ENCODE peak calls at places on chromosomes 16 and 17, in six cellular contexts. H is astrocyte, S is germinal center, N is hypothalamus, L is mucosa of descending colon, R is HTR-8/SVneo. O is an unnamed sample.

GRCh38 chr16:30356401-30357084 is 1.4 kb upstream of the CD2BP2 start:
- DNase-seq in R (no peak), N (no peak), L (peak), H (no peak), S (no peak), O (no peak)

GRCh38 chr17:15431766-15432165 is 35.7 kb downstream of the CDRT4 start:
- DNase-seq in R (no peak), L (no peak), S (no peak), H (no peak), N (no peak), O (no peak)

GRCh38 chr16:9495824-9496223 is 404.4 kb downstream of the HAPSTR1 start:
- DNase-seq in L (no peak), N (no peak), R (no peak), H (no peak), S (no peak), O (no peak)

GRCh38 chr16:75333770-75334169 is 82.3 kb upstream of the BCAR1 start:
- DNase-seq in S (no peak), L (no peak), N (no peak), H (peak), R (no peak), O (no peak)

GRCh38 chr17:55453836-55454557 is 32.4 kb upstream of the MMD start:
- DNase-seq in S (no peak), L (no peak), H (no peak), N (no peak), R (no peak), O (no peak)

GRCh38 chr17:57663326-57664070 is 81.6 kb downstream of the CCDC182 start:
- DNase-seq in S (no peak), H (peak), R (no peak), N (no peak), L (no peak), O (no peak)

GRCh38 chr17:42428141-42428944 is 5.3 kb upstream of the CAVIN1 start:
- DNase-seq in N (no peak), R (peak), L (peak), H (peak), S (peak), O (peak)

GRCh38 chr16:71855937-71856662 is 10.3 kb downstream of the ATXN1L start:
- DNase-seq in H (no peak), L (no peak), S (no peak), N (no peak), R (no peak), O (no peak)

GRCh38 chr17:66915204-66915611 is 49.3 kb upstream of the CACNG4 start:
- DNase-seq in H (no peak), N (no peak), L (peak), S (no peak), R (peak), O (no peak)

GRCh38 chr16:35841632-35842031 is 2382.2 kb downstream of the TP53TG3F start:
- DNase-seq in H (no peak), S (no peak), N (no peak), R (no peak), L (no peak), O (no peak)

GRCh38 chr17:61467416-61468262 is 15.4 kb downstream of the TBX4 start:
- DNase-seq in N (no peak), R (peak), S (no peak), H (peak), L (peak), O (peak)

GRCh38 chr17:27631409-27631755 is 394 bp downstream of the LGALS9 start:
- DNase-seq in N (no peak), L (no peak), H (no peak), R (no peak), S (peak), O (no peak)

GRCh38 chr17:39980402-39981206 is at the start of gene PSMD3:
- DNase-seq in H (peak), S (peak), R (peak), L (peak), N (peak), O (peak)

GRCh38 chr17:61405686-61406542 is 6.3 kb downstream of the TBX2 start:
- DNase-seq in H (no peak), R (no peak), S (no peak), L (peak), N (no peak), O (no peak)

GRCh38 chr17:78125138-78125913 is 3.2 kb downstream of the TMC6 start:
- DNase-seq in L (peak), S (no peak), R (no peak), H (no peak), N (no peak), O (no peak)

GRCh38 chr17:30477758-30478115 is 529 bp downstream of the GOSR1 start:
- DNase-seq in S (no peak), H (peak), N (no peak), L (no peak), R (no peak), O (peak)

GRCh38 chr17:42779942-42780815 is at the start of gene WNK4:
- DNase-seq in H (peak), R (peak), S (peak), L (peak), N (no peak), O (no peak)

GRCh38 chr16:85944572-85945423 is 45.8 kb downstream of the IRF8 start:
- DNase-seq in H (no peak), N (no peak), S (no peak), R (no peak), L (no peak), O (no peak)

GRCh38 chr17:8312251-8312650 is 2.2 kb downstream of the ARHGEF15 start:
- DNase-seq in L (no peak), H (no peak), N (no peak), R (no peak), S (no peak), O (no peak)

GRCh38 chr16:7231762-7232161 is 100.9 kb upstream of the RBFOX1 start:
- DNase-seq in L (no peak), N (no peak), H (no peak), R (no peak), S (no peak), O (no peak)

GRCh38 chr16:2835638-2836493 is 5.8 kb downstream of the ZG16B start:
- DNase-seq in S (no peak), R (peak), H (peak), N (no peak), L (no peak), O (peak)

GRCh38 chr16:73732681-73733080 is 563.9 kb upstream of the PSMD7 start:
- DNase-seq in N (no peak), H (no peak), L (no peak), R (no peak), S (no peak), O (no peak)

GRCh38 chr17:39705786-39706348 is 6.0 kb downstream of the ERBB2 start:
- DNase-seq in R (no peak), H (no peak), S (no peak), L (peak), N (no peak), O (no peak)

GRCh38 chr16:89658221-89658879 is 714 bp downstream of the SPATA33 start:
- DNase-seq in S (no peak), H (no peak), R (no peak), L (peak), N (no peak), O (no peak)

GRCh38 chr17:29728490-29728889 is 105.8 kb upstream of the CORO6 start:
- DNase-seq in L (no peak), R (no peak), S (no peak), H (no peak), N (no peak), O (no peak)